ENCODE peak calls at places on chromosomes 16 and 17, in six cellular contexts. One of them, this sample, is unnamed.

GRCh38 chr17:75404739-75405364 is 626 bp downstream of the GRB2 start:
- DNase-seq in GM23338: peak
- DNase-seq in GM12878: no peak
- DNase-seq in A673: peak
- DNase-seq in PC-9: no peak
- DNase-seq in fibroblast of lung: no peak
- DNase-seq in this sample: no peak

GRCh38 chr16:24070851-24071250 is 185.3 kb upstream of the CACNG3 start:
- DNase-seq in GM23338: peak
- DNase-seq in GM12878: peak
- DNase-seq in A673: peak
- DNase-seq in PC-9: no peak
- DNase-seq in fibroblast of lung: peak
- DNase-seq in this sample: peak

GRCh38 chr17:27466748-27467375 is 10.6 kb downstream of the KSR1 start:
- DNase-seq in GM23338: no peak
- DNase-seq in GM12878: peak
- DNase-seq in A673: no peak
- DNase-seq in PC-9: no peak
- DNase-seq in fibroblast of lung: no peak
- DNase-seq in this sample: no peak

GRCh38 chr16:71808593-71809449 is at the start of gene AP1G1:
- DNase-seq in GM23338: peak
- DNase-seq in GM12878: peak
- DNase-seq in A673: peak
- DNase-seq in PC-9: peak
- DNase-seq in fibroblast of lung: peak
- DNase-seq in this sample: peak

GRCh38 chr16:70683146-70683944 is 2.5 kb downstream of the MTSS2 start:
- DNase-seq in GM23338: no peak
- DNase-seq in GM12878: no peak
- DNase-seq in A673: no peak
- DNase-seq in PC-9: no peak
- DNase-seq in fibroblast of lung: no peak
- DNase-seq in this sample: no peak

GRCh38 chr17:75498726-75499213 is 16.6 kb downstream of the CASKIN2 start:
- DNase-seq in GM23338: peak
- DNase-seq in GM12878: no peak
- DNase-seq in A673: no peak
- DNase-seq in PC-9: no peak
- DNase-seq in fibroblast of lung: no peak
- DNase-seq in this sample: no peak

GRCh38 chr17:46773676-46774075 is 44.8 kb downstream of the WNT3 start:
- DNase-seq in GM23338: no peak
- DNase-seq in GM12878: no peak
- DNase-seq in A673: no peak
- DNase-seq in PC-9: peak
- DNase-seq in fibroblast of lung: no peak
- DNase-seq in this sample: no peak

GRCh38 chr17:60463157-60463820 is 41.0 kb downstream of the CHCT1 start:
- DNase-seq in GM23338: no peak
- DNase-seq in GM12878: no peak
- DNase-seq in A673: no peak
- DNase-seq in PC-9: no peak
- DNase-seq in fibroblast of lung: no peak
- DNase-seq in this sample: no peak

GRCh38 chr16:57563487-57563750 is 21.0 kb downstream of the ADGRG5 start:
- DNase-seq in GM23338: no peak
- DNase-seq in GM12878: no peak
- DNase-seq in A673: no peak
- DNase-seq in PC-9: no peak
- DNase-seq in fibroblast of lung: no peak
- DNase-seq in this sample: no peak

DNA sequence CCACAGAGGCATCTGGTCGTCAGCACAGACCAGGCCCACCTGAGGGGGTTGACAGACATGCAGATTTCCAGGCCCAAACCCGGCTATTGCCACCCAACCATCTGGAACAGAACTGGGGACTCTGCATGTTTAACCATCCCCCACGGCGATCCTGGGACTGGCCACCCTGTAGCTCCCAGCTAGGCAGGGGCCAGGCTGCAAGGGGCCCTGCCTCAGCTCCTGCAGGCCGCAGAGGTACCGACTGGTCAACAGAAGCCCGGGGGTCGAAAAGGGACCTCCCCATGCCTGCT is 223.5 kb upstream of the TNRC6C start:
- DNase-seq in GM23338: no peak
- DNase-seq in GM12878: no peak
- DNase-seq in A673: no peak
- DNase-seq in PC-9: no peak
- DNase-seq in fibroblast of lung: no peak
- DNase-seq in this sample: no peak
- TF ChIP-seq EZH2 in GM23338: no peak
- TF ChIP-seq EZH2 in GM12878: no peak
- TF ChIP-seq EZH2 in A673: no peak
- TF ChIP-seq EZH2 in PC-9: no peak
- TF ChIP-seq EZH2 in fibroblast of lung: no peak
- TF ChIP-seq EZH2 in this sample: no peak

GRCh38 chr16:81189100-81189664 is 49.3 kb upstream of the BCO1 start:
- DNase-seq in GM23338: no peak
- DNase-seq in GM12878: no peak
- DNase-seq in A673: no peak
- DNase-seq in PC-9: no peak
- DNase-seq in fibroblast of lung: peak
- DNase-seq in this sample: no peak

GRCh38 chr16:81181013-81181720 is 57.3 kb upstream of the BCO1 start:
- DNase-seq in GM23338: peak
- DNase-seq in GM12878: no peak
- DNase-seq in A673: peak
- DNase-seq in PC-9: peak
- DNase-seq in fibroblast of lung: peak
- DNase-seq in this sample: no peak

GRCh38 chr16:81190667-81191066 is 47.8 kb upstream of the BCO1 start:
- DNase-seq in GM23338: no peak
- DNase-seq in GM12878: no peak
- DNase-seq in A673: no peak
- DNase-seq in PC-9: peak
- DNase-seq in fibroblast of lung: peak
- DNase-seq in this sample: no peak

GRCh38 chr16:81180578-81180977 is 57.9 kb upstream of the BCO1 start:
- DNase-seq in GM23338: no peak
- DNase-seq in GM12878: no peak
- DNase-seq in A673: no peak
- DNase-seq in PC-9: no peak
- DNase-seq in fibroblast of lung: no peak
- DNase-seq in this sample: no peak

DNA sequence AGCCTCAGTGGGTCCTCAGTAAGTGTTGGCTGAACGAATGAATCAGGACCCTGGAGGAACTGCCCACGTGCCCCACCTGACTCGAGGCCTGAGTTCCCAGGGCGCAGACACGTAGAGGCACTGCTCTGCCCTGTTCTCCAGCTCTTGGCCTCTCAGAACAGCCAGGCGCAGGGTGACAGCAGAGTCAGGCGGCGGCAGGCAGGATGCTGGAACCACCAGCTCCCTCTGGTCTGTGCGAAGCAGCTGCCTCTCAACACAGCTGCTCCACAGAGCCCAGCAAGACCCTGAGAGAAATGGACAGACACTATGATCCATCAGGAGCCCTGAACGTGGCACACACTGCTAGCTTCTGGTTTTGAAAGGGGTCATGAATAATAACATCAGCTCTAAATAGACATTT is 53.1 kb upstream of the BCO1 start:
- DNase-seq in GM23338: no peak
- DNase-seq in GM12878: no peak
- DNase-seq in A673: no peak
- DNase-seq in PC-9: no peak
- DNase-seq in fibroblast of lung: no peak
- DNase-seq in this sample: no peak
- H3K27ac ChIP-seq in GM23338: no peak
- H3K27ac ChIP-seq in GM12878: no peak
- H3K27ac ChIP-seq in A673: no peak
- H3K27ac ChIP-seq in PC-9: no peak
- H3K27ac ChIP-seq in fibroblast of lung: no peak
- H3K27ac ChIP-seq in this sample: no peak

GRCh38 chr16:1918312-1918889 is at the start of gene HS3ST6:
- DNase-seq in GM23338: peak
- DNase-seq in GM12878: no peak
- DNase-seq in A673: no peak
- DNase-seq in PC-9: no peak
- DNase-seq in fibroblast of lung: no peak
- DNase-seq in this sample: no peak

GRCh38 chr16:1918890-1919679 is 870 bp upstream of the HS3ST6 start:
- DNase-seq in GM23338: peak
- DNase-seq in GM12878: no peak
- DNase-seq in A673: no peak
- DNase-seq in PC-9: no peak
- DNase-seq in fibroblast of lung: no peak
- DNase-seq in this sample: no peak

GRCh38 chr16:1917056-1917664 is 1.1 kb downstream of the HS3ST6 start:
- DNase-seq in GM23338: no peak
- DNase-seq in GM12878: no peak
- DNase-seq in A673: no peak
- DNase-seq in PC-9: no peak
- DNase-seq in fibroblast of lung: no peak
- DNase-seq in this sample: no peak

GRCh38 chr16:1916654-1916990 is 1.6 kb downstream of the HS3ST6 start:
- DNase-seq in GM23338: peak
- DNase-seq in GM12878: no peak
- DNase-seq in A673: no peak
- DNase-seq in PC-9: no peak
- DNase-seq in fibroblast of lung: no peak
- DNase-seq in this sample: no peak

DNA sequence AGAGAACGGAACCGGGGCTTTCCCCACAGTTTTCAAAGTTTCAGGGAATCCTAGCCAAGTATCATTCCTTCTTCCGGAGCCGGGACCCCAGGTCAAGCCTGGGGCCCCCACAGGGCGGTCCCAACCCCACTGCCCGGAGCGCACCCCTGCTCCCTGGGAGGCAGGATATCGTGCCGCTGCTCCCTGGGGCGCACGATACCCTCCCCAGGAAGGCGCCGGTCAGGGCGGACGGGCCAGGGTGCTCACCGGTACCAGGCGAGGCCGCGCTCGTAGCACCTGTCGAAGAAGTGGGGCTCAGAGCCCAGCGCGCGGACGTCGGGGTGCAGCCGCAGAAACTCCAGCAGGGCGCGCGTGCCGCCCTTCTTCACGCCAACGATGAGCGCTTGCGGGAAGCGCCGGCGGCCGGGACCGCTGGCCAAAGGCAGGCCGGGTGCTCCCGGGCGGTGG is 527 bp downstream of the HS3ST6 start:
- DNase-seq in GM23338: peak
- DNase-seq in GM12878: no peak
- DNase-seq in A673: no peak
- DNase-seq in PC-9: no peak
- DNase-seq in fibroblast of lung: no peak
- DNase-seq in this sample: no peak
- TF ChIP-seq EZH2 in GM23338: peak
- TF ChIP-seq EZH2 in GM12878: no peak
- TF ChIP-seq EZH2 in A673: peak
- TF ChIP-seq EZH2 in PC-9: no peak
- TF ChIP-seq EZH2 in fibroblast of lung: peak
- TF ChIP-seq EZH2 in this sample: no peak

DNA sequence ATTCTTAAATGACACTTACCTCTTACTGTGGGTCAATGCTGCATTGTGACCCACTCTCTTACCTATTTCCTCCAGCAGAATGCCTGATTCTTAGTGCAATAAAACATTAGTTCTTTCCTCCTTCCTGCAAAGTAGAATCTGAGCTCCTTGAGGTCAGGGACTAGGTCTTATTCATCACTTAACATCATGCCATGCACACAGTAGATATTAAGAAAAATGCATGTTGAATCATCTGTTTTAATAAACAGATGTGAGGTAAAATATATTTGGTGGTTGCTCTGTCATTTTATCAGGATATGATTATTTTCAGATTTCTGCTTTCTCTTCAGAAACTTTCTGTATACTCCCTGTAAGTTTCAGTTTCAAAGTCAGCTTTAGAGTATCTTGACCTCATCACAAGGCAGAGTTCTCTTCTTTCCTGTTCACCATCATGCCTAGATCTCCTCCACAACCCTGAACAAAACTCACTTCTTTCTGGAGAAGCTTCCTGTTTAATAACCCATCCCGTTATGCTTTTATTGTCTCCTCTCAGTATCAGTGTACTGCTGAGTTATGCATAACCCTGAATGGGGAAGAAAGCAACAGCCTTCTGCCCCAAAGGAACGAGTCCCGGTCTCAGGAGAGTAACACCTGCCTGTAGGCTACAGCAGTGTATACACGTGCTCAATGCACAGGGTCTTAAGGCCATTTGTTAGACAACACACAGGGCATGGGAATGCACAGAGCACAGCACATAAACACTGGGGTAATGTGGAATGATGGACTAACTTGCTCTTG is 30.3 kb upstream of the SUPT4H1 start:
- DNase-seq in GM23338: no peak
- DNase-seq in GM12878: peak
- DNase-seq in A673: no peak
- DNase-seq in PC-9: no peak
- DNase-seq in fibroblast of lung: no peak
- DNase-seq in this sample: no peak
- H3K27ac ChIP-seq in GM23338: no peak
- H3K27ac ChIP-seq in GM12878: peak
- H3K27ac ChIP-seq in A673: no peak
- H3K27ac ChIP-seq in PC-9: no peak
- H3K27ac ChIP-seq in fibroblast of lung: no peak
- H3K27ac ChIP-seq in this sample: no peak

This sample was measured in SK-N-MC.